ENCODE peak calls at places on chromosomes 16 and 17, in five cellular contexts. M, U, O, K and X are unnamed samples.

GRCh38 chr17:57305918-57306317 is 49.6 kb downstream of the MSI2 start:
- DNase-seq in U (no peak), K (no peak), O (no peak), M (peak; percentile 1), X (no peak)

GRCh38 chr17:57955183-57955952 is at the start of gene CUEDC1:
- DNase-seq in K (peak; percentile 68), M (peak; percentile 90), O (no peak), U (peak; percentile 71), X (peak; percentile 97)

GRCh38 chr17:77287432-77288068 is 146.8 kb downstream of the SEC14L1 start:
- DNase-seq in M (peak; percentile 88), U (peak; percentile 97), O (peak; percentile 65), K (peak; percentile 75), X (no peak)

GRCh38 chr17:50199651-50200446 is 1.6 kb downstream of the COL1A1 start:
- DNase-seq in U (peak; percentile 99), M (peak; percentile 94), K (peak; percentile 88), O (no peak), X (peak; percentile 95)

GRCh38 chr16:26532456-26532855 is 534.3 kb upstream of the C16orf82 start:
- DNase-seq in K (no peak), O (no peak), M (no peak), U (no peak), X (no peak)

GRCh38 chr17:68310141-68310540 is 18.8 kb downstream of the ARSG start:
- DNase-seq in K (no peak), M (no peak), O (no peak), U (no peak), X (no peak)

GRCh38 chr17:78715000-78715771 is 66.9 kb downstream of the CYTH1 start:
- DNase-seq in K (no peak), M (no peak), U (no peak), O (no peak), X (no peak)

GRCh38 chr17:29073520-29073919 is 30.6 kb downstream of the PIPOX start:
- DNase-seq in K (no peak), O (no peak), M (no peak), U (no peak), X (no peak)

GRCh38 chr17:7992516-7992915 is 9.9 kb upstream of the GUCY2D start:
- DNase-seq in K (no peak), U (no peak), M (no peak), O (peak; percentile 24), X (no peak)

GRCh38 chr17:82031303-82031884 is at the start of gene RAC3:
- DNase-seq in U (peak; percentile 36), O (no peak), M (peak; percentile 75), K (peak; percentile 35), X (no peak)